ENCODE peak calls at places on chromosomes 16 and 17, in five cellular contexts. G is fibroblast of the conjunctiva, B is naive B cell, X is substantia nigra, H is Karpas-422. R is an unnamed sample.

GRCh38 chr17:31357831-31358400 is 33.6 kb upstream of the RAB11FIP4 start:
- DNase-seq in B (no peak), X (no peak), H (no peak), G (no peak), R (no peak)

GRCh38 chr16:53105565-53105964 is 50.8 kb downstream of the CHD9 start:
- DNase-seq in G (no peak), B (no peak), X (no peak), H (no peak), R (no peak)

GRCh38 chr16:4513086-4513860 is 25.3 kb downstream of the CDIP1 start:
- DNase-seq in G (no peak), B (no peak), H (no peak), X (no peak), R (no peak)

GRCh38 chr17:17121162-17121561 is 78.9 kb downstream of the MPRIP start:
- DNase-seq in X (no peak), G (no peak), H (no peak), B (no peak), R (no peak)

GRCh38 chr17:28900986-28901726 is 1.7 kb downstream of the DHRS13 start:
- DNase-seq in G (no peak), B (no peak), X (no peak), H (no peak), R (no peak)

GRCh38 chr16:56912746-56913703 is 18.9 kb upstream of the HERPUD1 start:
- DNase-seq in B (no peak), G (no peak), H (no peak), X (no peak), R (peak; percentile 47)

GRCh38 chr17:17181666-17182600 is 24.2 kb downstream of the PLD6 start:
- DNase-seq in H (no peak), B (no peak), G (no peak), X (no peak), R (peak; percentile 57)

GRCh38 chr17:41492771-41493170 is 3.1 kb upstream of the KRT36 start:
- DNase-seq in H (no peak), B (no peak), X (no peak), G (peak; percentile 32), R (no peak)

GRCh38 chr17:6610011-6610410 is 30.5 kb downstream of the KIAA0753 start:
- DNase-seq in X (no peak), H (no peak), G (no peak), B (no peak), R (no peak)

GRCh38 chr16:24035127-24035842 is 199.5 kb downstream of the PRKCB start:
- DNase-seq in B (peak; percentile 57), G (no peak), H (no peak), X (no peak), R (no peak)

GRCh38 chr17:83199500-83200201 is 120.2 kb downstream of the METRNL start:
- DNase-seq in B (peak; percentile 69), H (peak; percentile 70), X (no peak), G (no peak), R (no peak)

GRCh38 chr17:65163990-65164495 is 26.9 kb downstream of the RGS9 start:
- DNase-seq in H (peak; percentile 75), G (no peak), B (peak; percentile 5), X (no peak), R (peak; percentile 65)

GRCh38 chr16:83100679-83101078 is 473.9 kb downstream of the CDH13 start:
- DNase-seq in H (peak; percentile 59), B (no peak), X (no peak), G (no peak), R (no peak)

GRCh38 chr17:13154403-13154802 is 136.6 kb upstream of the ELAC2 start:
- DNase-seq in X (no peak), B (no peak), H (no peak), G (no peak), R (no peak)

GRCh38 chr16:4372578-4373355 is 1.1 kb downstream of the VASN start:
- DNase-seq in G (no peak), H (peak; percentile 76), X (no peak), B (no peak), R (no peak)

GRCh38 chr17:37551788-37552187 is 57.4 kb downstream of the SYNRG start:
- DNase-seq in B (no peak), X (no peak), G (no peak), H (no peak), R (no peak)

GRCh38 chr17:75544250-75544649 is 18.8 kb downstream of the LLGL2 start:
- DNase-seq in X (no peak), G (no peak), H (no peak), B (no peak), R (no peak)

GRCh38 chr16:50038756-50039529 is 13.9 kb downstream of the CNEP1R1 start:
- DNase-seq in H (peak; percentile 55), B (no peak), G (no peak), X (no peak), R (no peak)

GRCh38 chr17:869567-870530 is 87.7 kb downstream of the MRM3 start:
- DNase-seq in B (no peak), G (no peak), H (no peak), X (no peak), R (no peak)

GRCh38 chr16:81651758-81652718 is 127.1 kb upstream of the PLCG2 start:
- DNase-seq in X (no peak), H (no peak), B (no peak), G (no peak), R (no peak)

GRCh38 chr17:48037036-48037881 is at the start of gene COPZ2:
- DNase-seq in X (no peak), H (peak; percentile 61), G (no peak), B (peak; percentile 61), R (peak; percentile 63)

GRCh38 chr17:17985555-17985954 is 12.9 kb downstream of the DRC3 start:
- DNase-seq in H (peak; percentile 76), G (no peak), X (no peak), B (no peak), R (peak; percentile 59)

GRCh38 chr17:63433746-63434591 is 12.1 kb downstream of the CYB561 start:
- DNase-seq in B (no peak), H (peak; percentile 55), X (no peak), G (peak; percentile 95), R (no peak)

GRCh38 chr16:81562174-81562849 is 117.7 kb downstream of the CMIP start:
- DNase-seq in G (no peak), B (no peak), X (no peak), H (no peak), R (no peak)

GRCh38 chr17:33451221-33451620 is 158.1 kb upstream of the ASIC2 start:
- DNase-seq in G (no peak), X (no peak), H (no peak), B (no peak), R (no peak)

GRCh38 chr16:31696968-31697743 is 169.5 kb downstream of the AHSP start:
- DNase-seq in B (no peak), G (peak; percentile 21), H (peak; percentile 71), X (no peak), R (no peak)

GRCh38 chr17:20066253-20066652 is 57.1 kb downstream of the SPECC1 start:
- DNase-seq in B (no peak), G (peak; percentile 71), X (no peak), H (no peak), R (no peak)

GRCh38 chr16:53968454-53968853 is 264.5 kb downstream of the FTO start:
- DNase-seq in X (no peak), H (no peak), B (no peak), G (no peak), R (no peak)

GRCh38 chr17:11996722-11997146 is 541 bp downstream of the ZNF18 start:
- DNase-seq in X (no peak), G (no peak), B (no peak), H (peak; percentile 85), R (peak; percentile 42)

GRCh38 chr16:89574681-89575246 is 794 bp upstream of the CPNE7 start:
- DNase-seq in G (peak; percentile 44), B (peak; percentile 39), X (no peak), H (peak; percentile 88), R (peak; percentile 91)

GRCh38 chr17:55086635-55087058 is 118.1 kb downstream of the STXBP4 start:
- DNase-seq in G (peak; percentile 77), H (no peak), B (no peak), X (no peak), R (no peak)

GRCh38 chr16:1124291-1124690 is 28.2 kb upstream of the C1QTNF8 start:
- DNase-seq in X (no peak), B (no peak), G (no peak), H (no peak), R (no peak)

GRCh38 chr16:11743308-11744074 is 834 bp upstream of the TXNDC11 start:
- DNase-seq in H (peak; percentile 67), X (no peak), B (peak; percentile 20), G (no peak), R (peak; percentile 35)

GRCh38 chr17:32189343-32189742 is 47.0 kb downstream of the RHOT1 start:
- DNase-seq in H (no peak), X (no peak), B (no peak), G (no peak), R (no peak)

GRCh38 chr17:63447688-63448005 is 1.5 kb upstream of the CYB561 start:
- DNase-seq in X (no peak), H (no peak), G (no peak), B (no peak), R (no peak)

GRCh38 chr16:86502856-86503748 is 7.2 kb upstream of the FOXF1 start:
- DNase-seq in B (no peak), G (no peak), H (no peak), X (no peak), R (no peak)

GRCh38 chr16:25126820-25127232 is 15.3 kb downstream of the LCMT1 start:
- DNase-seq in H (peak; percentile 57), X (no peak), B (no peak), G (peak; percentile 53), R (no peak)

GRCh38 chr17:29376667-29377268 is 13.4 kb upstream of the TAOK1 start:
- DNase-seq in G (peak; percentile 63), B (no peak), H (no peak), X (peak; percentile 69), R (no peak)